ENCODE peak calls at places on chromosomes 7 and 10, in eight cellular contexts. One of them, this sample, is unnamed.

GRCh38 chr7:141709749-141710148 is 1.6 kb downstream of the WEE2 start:
- DNase-seq in upper lobe of right lung: no peak
- DNase-seq in A673: no peak
- DNase-seq in AG04449: no peak
- DNase-seq in epithelial cell of esophagus: peak
- DNase-seq in osteoblast: no peak
- DNase-seq in suprapubic skin: no peak
- DNase-seq in nephron progenitor cell: no peak
- DNase-seq in this sample: no peak

GRCh38 chr7:145036592-145037386 is 200.9 kb upstream of the TPK1 start:
- DNase-seq in epithelial cell of esophagus: peak
- DNase-seq in AG04449: no peak
- DNase-seq in nephron progenitor cell: peak
- DNase-seq in A673: peak
- DNase-seq in osteoblast: no peak
- DNase-seq in upper lobe of right lung: peak
- DNase-seq in suprapubic skin: no peak
- DNase-seq in this sample: no peak

GRCh38 chr10:107546239-107546638 is 381.7 kb upstream of the SORCS1 start:
- DNase-seq in osteoblast: no peak
- DNase-seq in suprapubic skin: no peak
- DNase-seq in nephron progenitor cell: no peak
- DNase-seq in A673: peak
- DNase-seq in upper lobe of right lung: no peak
- DNase-seq in AG04449: peak
- DNase-seq in epithelial cell of esophagus: peak
- DNase-seq in this sample: no peak

GRCh38 chr10:132832186-132832983 is 46.4 kb upstream of the NKX6-2 start:
- DNase-seq in A673: no peak
- DNase-seq in AG04449: no peak
- DNase-seq in suprapubic skin: no peak
- DNase-seq in osteoblast: peak
- DNase-seq in nephron progenitor cell: no peak
- DNase-seq in epithelial cell of esophagus: no peak
- DNase-seq in upper lobe of right lung: no peak
- DNase-seq in this sample: no peak

GRCh38 chr7:66013938-66014337 is 31.9 kb upstream of the GUSB start:
- DNase-seq in A673: peak
- DNase-seq in suprapubic skin: no peak
- DNase-seq in upper lobe of right lung: peak
- DNase-seq in AG04449: peak
- DNase-seq in osteoblast: peak
- DNase-seq in nephron progenitor cell: no peak
- DNase-seq in epithelial cell of esophagus: peak
- DNase-seq in this sample: no peak

GRCh38 chr7:107982918-107983389 is 20.0 kb downstream of the LAMB1 start:
- DNase-seq in nephron progenitor cell: no peak
- DNase-seq in epithelial cell of esophagus: no peak
- DNase-seq in AG04449: no peak
- DNase-seq in suprapubic skin: no peak
- DNase-seq in osteoblast: no peak
- DNase-seq in A673: no peak
- DNase-seq in upper lobe of right lung: no peak
- DNase-seq in this sample: no peak

GRCh38 chr10:124912487-124912886 is 29.4 kb upstream of the ZRANB1 start:
- DNase-seq in upper lobe of right lung: no peak
- DNase-seq in suprapubic skin: no peak
- DNase-seq in epithelial cell of esophagus: no peak
- DNase-seq in AG04449: no peak
- DNase-seq in nephron progenitor cell: no peak
- DNase-seq in A673: no peak
- DNase-seq in osteoblast: no peak
- DNase-seq in this sample: no peak

GRCh38 chr10:1738950-1739349 is 1.6 kb upstream of the ADARB2 start:
- DNase-seq in upper lobe of right lung: no peak
- DNase-seq in AG04449: no peak
- DNase-seq in nephron progenitor cell: no peak
- DNase-seq in suprapubic skin: no peak
- DNase-seq in A673: no peak
- DNase-seq in epithelial cell of esophagus: no peak
- DNase-seq in osteoblast: no peak
- DNase-seq in this sample: no peak

GRCh38 chr10:111128331-111129167 is 51.7 kb downstream of the ADRA2A start:
- DNase-seq in AG04449: no peak
- DNase-seq in nephron progenitor cell: no peak
- DNase-seq in upper lobe of right lung: no peak
- DNase-seq in suprapubic skin: no peak
- DNase-seq in A673: peak
- DNase-seq in epithelial cell of esophagus: peak
- DNase-seq in osteoblast: peak
- DNase-seq in this sample: peak

GRCh38 chr7:88218836-88219605 is 817 bp downstream of the SRI start:
- DNase-seq in upper lobe of right lung: peak
- DNase-seq in epithelial cell of esophagus: peak
- DNase-seq in osteoblast: peak
- DNase-seq in suprapubic skin: peak
- DNase-seq in A673: peak
- DNase-seq in AG04449: no peak
- DNase-seq in nephron progenitor cell: peak
- DNase-seq in this sample: peak

GRCh38 chr10:3186365-3186764 is 13.8 kb upstream of the PITRM1 start:
- DNase-seq in AG04449: no peak
- DNase-seq in nephron progenitor cell: no peak
- DNase-seq in suprapubic skin: no peak
- DNase-seq in upper lobe of right lung: no peak
- DNase-seq in osteoblast: no peak
- DNase-seq in epithelial cell of esophagus: no peak
- DNase-seq in A673: no peak
- DNase-seq in this sample: no peak

GRCh38 chr7:45881759-45882464 is 6.4 kb upstream of the IGFBP1 start:
- DNase-seq in suprapubic skin: no peak
- DNase-seq in upper lobe of right lung: no peak
- DNase-seq in epithelial cell of esophagus: peak
- DNase-seq in AG04449: no peak
- DNase-seq in A673: no peak
- DNase-seq in osteoblast: peak
- DNase-seq in nephron progenitor cell: no peak
- DNase-seq in this sample: no peak

GRCh38 chr10:130054021-130054420 is 56.6 kb downstream of the C10orf143 start:
- DNase-seq in osteoblast: no peak
- DNase-seq in A673: no peak
- DNase-seq in epithelial cell of esophagus: no peak
- DNase-seq in upper lobe of right lung: no peak
- DNase-seq in AG04449: no peak
- DNase-seq in nephron progenitor cell: no peak
- DNase-seq in suprapubic skin: no peak
- DNase-seq in this sample: no peak

GRCh38 chr7:7395785-7396184 is 139.9 kb downstream of the COL28A1 start:
- DNase-seq in AG04449: no peak
- DNase-seq in nephron progenitor cell: no peak
- DNase-seq in upper lobe of right lung: no peak
- DNase-seq in suprapubic skin: no peak
- DNase-seq in A673: no peak
- DNase-seq in epithelial cell of esophagus: no peak
- DNase-seq in osteoblast: no peak
- DNase-seq in this sample: no peak

GRCh38 chr10:92573091-92573797 is 649 bp downstream of the IDE start:
- DNase-seq in A673: peak
- DNase-seq in suprapubic skin: no peak
- DNase-seq in osteoblast: peak
- DNase-seq in nephron progenitor cell: peak
- DNase-seq in upper lobe of right lung: no peak
- DNase-seq in epithelial cell of esophagus: peak
- DNase-seq in AG04449: no peak
- DNase-seq in this sample: peak

GRCh38 chr7:118870187-118870586 is 645.7 kb downstream of the ANKRD7 start:
- DNase-seq in AG04449: no peak
- DNase-seq in suprapubic skin: no peak
- DNase-seq in A673: peak
- DNase-seq in epithelial cell of esophagus: peak
- DNase-seq in osteoblast: no peak
- DNase-seq in nephron progenitor cell: no peak
- DNase-seq in upper lobe of right lung: no peak
- DNase-seq in this sample: no peak

GRCh38 chr10:24208661-24209420 is at the start of gene KIAA1217:
- DNase-seq in A673: peak
- DNase-seq in upper lobe of right lung: peak
- DNase-seq in epithelial cell of esophagus: peak
- DNase-seq in AG04449: no peak
- DNase-seq in nephron progenitor cell: peak
- DNase-seq in osteoblast: peak
- DNase-seq in suprapubic skin: no peak
- DNase-seq in this sample: no peak

GRCh38 chr10:74988787-74989574 is 122.5 kb upstream of the SAMD8 start:
- DNase-seq in suprapubic skin: no peak
- DNase-seq in epithelial cell of esophagus: peak
- DNase-seq in osteoblast: no peak
- DNase-seq in nephron progenitor cell: no peak
- DNase-seq in upper lobe of right lung: no peak
- DNase-seq in AG04449: no peak
- DNase-seq in A673: peak
- DNase-seq in this sample: no peak

GRCh38 chr7:99994819-99995218 is 19.0 kb upstream of the AZGP1 start:
- DNase-seq in suprapubic skin: no peak
- DNase-seq in AG04449: no peak
- DNase-seq in epithelial cell of esophagus: no peak
- DNase-seq in A673: no peak
- DNase-seq in nephron progenitor cell: no peak
- DNase-seq in osteoblast: no peak
- DNase-seq in upper lobe of right lung: no peak
- DNase-seq in this sample: no peak

GRCh38 chr7:24764972-24765744 is 7.9 kb upstream of the GSDME start:
- DNase-seq in nephron progenitor cell: no peak
- DNase-seq in AG04449: no peak
- DNase-seq in A673: no peak
- DNase-seq in suprapubic skin: no peak
- DNase-seq in osteoblast: no peak
- DNase-seq in epithelial cell of esophagus: no peak
- DNase-seq in upper lobe of right lung: no peak
- DNase-seq in this sample: peak

GRCh38 chr7:140726304-140726703 is 29.8 kb downstream of the NDUFB2 start:
- DNase-seq in A673: peak
- DNase-seq in suprapubic skin: no peak
- DNase-seq in osteoblast: peak
- DNase-seq in nephron progenitor cell: no peak
- DNase-seq in epithelial cell of esophagus: no peak
- DNase-seq in upper lobe of right lung: no peak
- DNase-seq in AG04449: no peak
- DNase-seq in this sample: no peak

GRCh38 chr10:21533577-21534475 is at the start of gene MLLT10:
- DNase-seq in nephron progenitor cell: peak
- DNase-seq in suprapubic skin: peak
- DNase-seq in AG04449: no peak
- DNase-seq in epithelial cell of esophagus: peak
- DNase-seq in upper lobe of right lung: peak
- DNase-seq in osteoblast: peak
- DNase-seq in A673: peak
- DNase-seq in this sample: peak
- TF ChIP-seq CTCF in nephron progenitor cell: no peak
- TF ChIP-seq CTCF in suprapubic skin: peak
- TF ChIP-seq CTCF in AG04449: peak
- TF ChIP-seq CTCF in epithelial cell of esophagus: peak
- TF ChIP-seq CTCF in upper lobe of right lung: peak
- TF ChIP-seq CTCF in osteoblast: no peak
- TF ChIP-seq CTCF in A673: no peak
- TF ChIP-seq CTCF in this sample: peak

GRCh38 chr7:106126170-106126938 is 14.2 kb upstream of the SYPL1 start:
- DNase-seq in epithelial cell of esophagus: peak
- DNase-seq in nephron progenitor cell: no peak
- DNase-seq in osteoblast: no peak
- DNase-seq in A673: peak
- DNase-seq in suprapubic skin: no peak
- DNase-seq in AG04449: no peak
- DNase-seq in upper lobe of right lung: no peak
- DNase-seq in this sample: peak

GRCh38 chr7:106125417-106125816 is 13.3 kb upstream of the SYPL1 start:
- DNase-seq in A673: no peak
- DNase-seq in nephron progenitor cell: no peak
- DNase-seq in suprapubic skin: no peak
- DNase-seq in upper lobe of right lung: no peak
- DNase-seq in osteoblast: no peak
- DNase-seq in epithelial cell of esophagus: no peak
- DNase-seq in AG04449: no peak
- DNase-seq in this sample: no peak

GRCh38 chr7:106128846-106129245 is 16.7 kb upstream of the SYPL1 start:
- DNase-seq in nephron progenitor cell: no peak
- DNase-seq in A673: no peak
- DNase-seq in AG04449: no peak
- DNase-seq in epithelial cell of esophagus: no peak
- DNase-seq in osteoblast: no peak
- DNase-seq in suprapubic skin: no peak
- DNase-seq in upper lobe of right lung: no peak
- DNase-seq in this sample: no peak

GRCh38 chr7:106129291-106129690 is 17.2 kb upstream of the SYPL1 start:
- DNase-seq in A673: no peak
- DNase-seq in nephron progenitor cell: no peak
- DNase-seq in upper lobe of right lung: no peak
- DNase-seq in osteoblast: no peak
- DNase-seq in AG04449: no peak
- DNase-seq in suprapubic skin: no peak
- DNase-seq in epithelial cell of esophagus: no peak
- DNase-seq in this sample: no peak

GRCh38 chr7:106127984-106128780 is 16.1 kb upstream of the SYPL1 start:
- DNase-seq in suprapubic skin: no peak
- DNase-seq in AG04449: no peak
- DNase-seq in upper lobe of right lung: no peak
- DNase-seq in nephron progenitor cell: no peak
- DNase-seq in epithelial cell of esophagus: peak
- DNase-seq in osteoblast: no peak
- DNase-seq in A673: no peak
- DNase-seq in this sample: no peak
- TF ChIP-seq CTCF in suprapubic skin: no peak
- TF ChIP-seq CTCF in AG04449: no peak
- TF ChIP-seq CTCF in upper lobe of right lung: no peak
- TF ChIP-seq CTCF in nephron progenitor cell: no peak
- TF ChIP-seq CTCF in epithelial cell of esophagus: no peak
- TF ChIP-seq CTCF in osteoblast: no peak
- TF ChIP-seq CTCF in A673: no peak
- TF ChIP-seq CTCF in this sample: no peak

DNA sequence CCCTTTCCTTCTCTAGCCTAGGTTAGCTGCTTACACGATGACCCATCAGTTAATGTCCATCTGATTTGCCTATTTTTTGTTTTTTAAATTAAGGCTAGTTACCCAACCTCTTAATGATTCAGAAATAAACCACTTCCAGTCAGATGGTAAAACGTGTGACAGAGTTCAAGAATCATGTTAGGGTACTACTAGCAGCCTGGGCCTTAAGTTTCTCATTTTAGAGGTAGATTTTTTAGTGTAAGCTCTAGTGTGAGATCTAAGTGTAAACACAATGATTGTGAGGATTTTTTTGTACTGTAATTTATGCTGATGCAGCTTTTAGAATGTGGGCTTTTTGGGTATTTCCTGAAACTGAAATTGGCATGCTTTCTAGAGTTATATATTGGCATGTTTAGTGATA is 130.0 kb downstream of the CDK14 start:
- DNase-seq in upper lobe of right lung: no peak
- DNase-seq in nephron progenitor cell: no peak
- DNase-seq in AG04449: no peak
- DNase-seq in epithelial cell of esophagus: peak
- DNase-seq in suprapubic skin: no peak
- DNase-seq in osteoblast: no peak
- DNase-seq in A673: no peak
- DNase-seq in this sample: no peak
- TF ChIP-seq CTCF in upper lobe of right lung: no peak
- TF ChIP-seq CTCF in nephron progenitor cell: no peak
- TF ChIP-seq CTCF in AG04449: no peak
- TF ChIP-seq CTCF in epithelial cell of esophagus: no peak
- TF ChIP-seq CTCF in suprapubic skin: no peak
- TF ChIP-seq CTCF in osteoblast: no peak
- TF ChIP-seq CTCF in A673: no peak
- TF ChIP-seq CTCF in this sample: no peak

GRCh38 chr10:113283189-113283588 is 269.7 kb upstream of the HABP2 start:
- DNase-seq in AG04449: no peak
- DNase-seq in suprapubic skin: no peak
- DNase-seq in upper lobe of right lung: no peak
- DNase-seq in nephron progenitor cell: no peak
- DNase-seq in A673: no peak
- DNase-seq in osteoblast: no peak
- DNase-seq in epithelial cell of esophagus: no peak
- DNase-seq in this sample: no peak
- TF ChIP-seq CTCF in AG04449: no peak
- TF ChIP-seq CTCF in suprapubic skin: no peak
- TF ChIP-seq CTCF in upper lobe of right lung: peak
- TF ChIP-seq CTCF in nephron progenitor cell: no peak
- TF ChIP-seq CTCF in A673: peak
- TF ChIP-seq CTCF in osteoblast: peak
- TF ChIP-seq CTCF in epithelial cell of esophagus: no peak
- TF ChIP-seq CTCF in this sample: no peak